ENCODE peak calls at places on chromosome X, in seven cellular contexts. C is endothelial cell of umbilical vein, Q is K562, O is astrocyte, E is mammary epithelial cell, Y is hepatocyte, J is SK-N-MC. R is an unnamed sample.

GRCh38 chrX:16643160-16643559 is 6.8 kb upstream of the S100G start:
- DNase-seq in C (no peak), Q (no peak), O (peak), E (peak), Y (no peak), J (no peak), R (peak)

GRCh38 chrX:75155454-75155829 is 641 bp downstream of the ABCB7 start:
- DNase-seq in C (peak), Q (peak), O (no peak), E (peak), Y (no peak), J (no peak), R (peak)

GRCh38 chrX:68402094-68402493 is 31.2 kb downstream of the OPHN1 start:
- DNase-seq in C (no peak), Q (no peak), O (no peak), E (no peak), Y (no peak), J (no peak), R (no peak)

GRCh38 chrX:40061871-40062524 is 35.8 kb downstream of the BCOR start:
- DNase-seq in C (no peak), Q (no peak), O (no peak), E (peak), Y (peak), J (no peak), R (no peak)

GRCh38 chrX:75337525-75337924 is 63.6 kb downstream of the UPRT start:
- DNase-seq in C (no peak), Q (no peak), O (no peak), E (no peak), Y (no peak), J (no peak), R (no peak)

GRCh38 chrX:107979534-107979933 is 2.6 kb downstream of the TEX13B start:
- DNase-seq in C (no peak), Q (no peak), O (no peak), E (no peak), Y (no peak), J (no peak), R (peak)

GRCh38 chrX:39576081-39576701 is 521.6 kb downstream of the BCOR start:
- DNase-seq in C (no peak), Q (no peak), O (no peak), E (no peak), Y (no peak), J (no peak), R (no peak)

GRCh38 chrX:12309733-12310054 is 171.4 kb downstream of the FRMPD4 start:
- DNase-seq in C (no peak), Q (no peak), O (no peak), E (no peak), Y (no peak), J (no peak), R (no peak)

GRCh38 chrX:39491548-39492297 is 606.0 kb downstream of the BCOR start:
- DNase-seq in C (no peak), Q (peak), O (no peak), E (no peak), Y (peak), J (no peak), R (no peak)

GRCh38 chrX:16848541-16848940 is 21.6 kb downstream of the RBBP7 start:
- DNase-seq in C (no peak), Q (no peak), O (no peak), E (no peak), Y (no peak), J (no peak), R (peak)

GRCh38 chrX:111861605-111862004 is 14.4 kb upstream of the TRPC5OS start:
- DNase-seq in C (no peak), Q (no peak), O (no peak), E (no peak), Y (no peak), J (no peak), R (no peak)

GRCh38 chrX:29903365-29903764 is 312.0 kb upstream of the MAGEB2 start:
- DNase-seq in C (peak), Q (no peak), O (no peak), E (no peak), Y (no peak), J (no peak), R (peak)

GRCh38 chrX:41150043-41150442 is 64.8 kb downstream of the USP9X start:
- DNase-seq in C (no peak), Q (no peak), O (no peak), E (no peak), Y (no peak), J (no peak), R (no peak)

GRCh38 chrX:136304493-136304892 is 3.7 kb downstream of the ADGRG4 start:
- DNase-seq in C (no peak), Q (no peak), O (no peak), E (no peak), Y (no peak), J (no peak), R (no peak)

GRCh38 chrX:74534569-74535038 is 79.8 kb downstream of the RLIM start:
- DNase-seq in C (no peak), Q (no peak), O (peak), E (peak), Y (no peak), J (no peak), R (peak)

GRCh38 chrX:136251042-136251991 is at the start of gene MAP7D3:
- DNase-seq in C (peak), Q (peak), O (no peak), E (peak), Y (peak), J (no peak), R (peak)

GRCh38 chrX:150913511-150913910 is 15.0 kb upstream of the CD99L2 start:
- DNase-seq in C (no peak), Q (peak), O (peak), E (no peak), Y (no peak), J (peak), R (peak)

GRCh38 chrX:130413415-130413814 is 11.6 kb downstream of the RBMX2 start:
- DNase-seq in C (no peak), Q (no peak), O (no peak), E (no peak), Y (no peak), J (no peak), R (no peak)

GRCh38 chrX:109740076-109740809 is 7.2 kb upstream of the ACSL4 start:
- DNase-seq in C (no peak), Q (peak), O (no peak), E (peak), Y (peak), J (no peak), R (peak)

GRCh38 chrX:155745792-155746191 is 133.0 kb upstream of the TMLHE start:
- DNase-seq in C (peak), Q (peak), O (no peak), E (peak), Y (peak), J (no peak), R (peak)

GRCh38 chrX:49071877-49072711 is 1.7 kb downstream of the PRAF2 start:
- DNase-seq in C (peak), Q (no peak), O (peak), E (no peak), Y (peak), J (no peak), R (peak)

GRCh38 chrX:11787564-11787963 is 29.5 kb downstream of the MSL3 start:
- DNase-seq in C (peak), Q (peak), O (peak), E (no peak), Y (peak), J (no peak), R (peak)

GRCh38 chrX:82757614-82758013 is 750.5 kb upstream of the POU3F4 start:
- DNase-seq in C (no peak), Q (no peak), O (no peak), E (peak), Y (no peak), J (no peak), R (no peak)

GRCh38 chrX:41293269-41293668 is 40.7 kb upstream of the DDX3X start:
- DNase-seq in C (no peak), Q (no peak), O (no peak), E (no peak), Y (no peak), J (no peak), R (no peak)

GRCh38 chrX:30906726-30907125 is 17.7 kb upstream of the TAB3 start:
- DNase-seq in C (no peak), Q (peak), O (peak), E (peak), Y (no peak), J (no peak), R (peak)

GRCh38 chrX:19875051-19875432 is 12.4 kb downstream of the SH3KBP1 start:
- DNase-seq in C (no peak), Q (no peak), O (peak), E (no peak), Y (no peak), J (no peak), R (peak)

GRCh38 chrX:69505772-69506616 is 1.9 kb downstream of the NALF2 start:
- DNase-seq in C (no peak), Q (no peak), O (no peak), E (no peak), Y (peak), J (no peak), R (no peak)

GRCh38 chrX:69504626-69505612 is 793 bp downstream of the NALF2 start:
- DNase-seq in C (no peak), Q (no peak), O (no peak), E (no peak), Y (peak), J (no peak), R (peak)

GRCh38 chrX:69503228-69503834 is 795 bp upstream of the NALF2 start:
- DNase-seq in C (no peak), Q (no peak), O (no peak), E (no peak), Y (no peak), J (no peak), R (no peak)

GRCh38 chrX:69501433-69501832 is 2.7 kb upstream of the NALF2 start:
- DNase-seq in C (no peak), Q (peak), O (no peak), E (no peak), Y (no peak), J (no peak), R (no peak)

GRCh38 chrX:69503835-69504625 is at the start of gene NALF2:
- DNase-seq in C (peak), Q (peak), O (peak), E (peak), Y (peak), J (no peak), R (peak)
- TF ChIP-seq EZH2 in C (no peak), Q (no peak), O (no peak), E (no peak), Y (no peak), J (no peak), R (no peak)

GRCh38 chrX:153643431-153644351 is 3.3 kb upstream of the DUSP9 start:
- DNase-seq in C (no peak), Q (peak), O (no peak), E (no peak), Y (no peak), J (no peak), R (peak)
- TF ChIP-seq EZH2 in C (peak), Q (no peak), O (no peak), E (no peak), Y (no peak), J (no peak), R (no peak)

GRCh38 chrX:22177950-22178349 is 94.8 kb upstream of the CBLL2 start:
- DNase-seq in C (no peak), Q (no peak), O (no peak), E (no peak), Y (no peak), J (no peak), R (no peak)
- TF ChIP-seq EZH2 in C (no peak), Q (no peak), O (no peak), E (no peak), Y (no peak), J (no peak), R (no peak)

GRCh38 chrX:636971-637659 is 6.5 kb downstream of the SHOX start:
- DNase-seq in C (no peak), Q (no peak), O (no peak), E (no peak), Y (no peak), J (no peak), R (no peak)
- TF ChIP-seq EZH2 in C (no peak), Q (no peak), O (no peak), E (no peak), Y (peak), J (no peak), R (no peak)